ENCODE peak calls at places on chromosome 12, in ten cellular contexts. E is kidney tubule cell, G is posterior cingulate gyrus, W is small intestine, C is fibroblast of pulmonary artery, S is RPMI7951, V is Daoy, I is NCI-H1694 treated with DMSO at 0.1 percent for 48 hours, M is hypothalamus, Z is fibroblast of lung. K is an unnamed sample.

GRCh38 chr12:3697311-3697870 is 55.5 kb downstream of the CRACR2A start:
- DNase-seq in E (no peak), G (no peak), W (no peak), C (no peak), S (peak), V (no peak), I (no peak), M (no peak), Z (peak), K (no peak)

GRCh38 chr12:70828391-70828790 is 92.1 kb downstream of the PTPRR start:
- DNase-seq in E (no peak), G (no peak), W (no peak), C (peak), S (no peak), V (no peak), I (no peak), M (no peak), Z (peak), K (no peak)

GRCh38 chr12:11397366-11397765 is 2.0 kb upstream of the PRB2 start:
- DNase-seq in E (no peak), G (no peak), W (no peak), C (no peak), S (no peak), V (no peak), I (no peak), M (no peak), Z (no peak), K (no peak)

GRCh38 chr12:6823161-6824084 is 1.8 kb downstream of the GPR162 start:
- DNase-seq in E (no peak), G (no peak), W (no peak), C (no peak), S (no peak), V (peak), I (no peak), M (no peak), Z (no peak), K (no peak)

GRCh38 chr12:124036117-124037109 is 63.4 kb downstream of the ZNF664 start:
- DNase-seq in E (peak), G (no peak), W (peak), C (peak), S (peak), V (peak), I (peak), M (no peak), Z (peak), K (peak)

GRCh38 chr12:124754949-124755800 is 108.5 kb downstream of the SCARB1 start:
- DNase-seq in E (no peak), G (peak), W (peak), C (peak), S (peak), V (no peak), I (peak), M (peak), Z (peak), K (no peak)

GRCh38 chr12:94690199-94690695 is 39.9 kb upstream of the TMCC3 start:
- DNase-seq in E (no peak), G (no peak), W (no peak), C (peak), S (no peak), V (no peak), I (no peak), M (no peak), Z (no peak), K (no peak)

GRCh38 chr12:3179731-3180130 is 102.6 kb downstream of the TSPAN9 start:
- DNase-seq in E (no peak), G (no peak), W (no peak), C (no peak), S (no peak), V (no peak), I (no peak), M (no peak), Z (no peak), K (no peak)

GRCh38 chr12:53653595-53653994 is 22.3 kb downstream of the ATP5MC2 start:
- DNase-seq in E (no peak), G (no peak), W (no peak), C (no peak), S (no peak), V (no peak), I (no peak), M (no peak), Z (no peak), K (no peak)

GRCh38 chr12:129379076-129379804 is 524.6 kb downstream of the TMEM132D start:
- DNase-seq in E (peak), G (no peak), W (peak), C (no peak), S (no peak), V (peak), I (no peak), M (no peak), Z (no peak), K (no peak)

GRCh38 chr12:50467441-50467840 is 37.3 kb upstream of the DIP2B start:
- DNase-seq in E (peak), G (no peak), W (no peak), C (no peak), S (no peak), V (no peak), I (no peak), M (no peak), Z (no peak), K (no peak)

GRCh38 chr12:34603382-34604035 is 581.2 kb downstream of the ALG10 start:
- DNase-seq in E (no peak), G (no peak), W (no peak), C (no peak), S (no peak), V (no peak), I (no peak), M (no peak), Z (no peak), K (no peak)

GRCh38 chr12:42961395-42961794 is 371.8 kb upstream of the PRICKLE1 start:
- DNase-seq in E (peak), G (no peak), W (no peak), C (peak), S (peak), V (peak), I (no peak), M (no peak), Z (peak), K (no peak)

GRCh38 chr12:76020281-76020680 is 11.3 kb downstream of the PHLDA1 start:
- DNase-seq in E (peak), G (no peak), W (peak), C (peak), S (peak), V (peak), I (no peak), M (no peak), Z (peak), K (peak)

GRCh38 chr12:121949643-121950397 is 31.4 kb downstream of the CFAP251 start:
- DNase-seq in E (peak), G (no peak), W (no peak), C (peak), S (peak), V (peak), I (no peak), M (no peak), Z (peak), K (no peak)

K was measured in central memory CD4-positive, alpha-beta T cell.